ENCODE peak calls at places on chromosome 5, in five cellular contexts. H is HCT116, X is SK-N-SH, A is HepG2, G is K562. Z is an unnamed sample.

GRCh38 chr5:148776780-148777179 is 49.6 kb upstream of the ADRB2 start:
- DNase-seq in A (no peak), H (peak), G (no peak), X (no peak), Z (no peak)

GRCh38 chr5:50727149-50727496 is 60.7 kb downstream of the PARP8 start:
- DNase-seq in H (no peak), G (no peak), X (no peak), A (no peak), Z (no peak)

GRCh38 chr5:97133106-97133505 is 9.3 kb downstream of the LIX1 start:
- DNase-seq in H (no peak), A (no peak), X (no peak), G (no peak), Z (no peak)

GRCh38 chr5:133921899-133922468 is 46.4 kb downstream of the C5orf15 start:
- DNase-seq in H (no peak), G (no peak), X (peak), A (no peak), Z (no peak)

GRCh38 chr5:173913686-173914321 is 25.7 kb downstream of the CPEB4 start:
- DNase-seq in G (no peak), X (peak), A (no peak), H (no peak), Z (no peak)

GRCh38 chr5:131810510-131811249 is 13.9 kb upstream of the FNIP1 start:
- DNase-seq in H (peak), G (peak), A (peak), X (peak), Z (no peak)

GRCh38 chr5:1246711-1247431 is 21.7 kb downstream of the SLC6A18 start:
- DNase-seq in A (peak), G (peak), H (no peak), X (peak), Z (peak)

GRCh38 chr5:128084228-128085167 is 932 bp downstream of the SLC12A2 start:
- DNase-seq in A (no peak), H (no peak), X (peak), G (peak), Z (no peak)

GRCh38 chr5:343461-344401 is 22.2 kb downstream of the AHRR start:
- DNase-seq in A (peak), X (peak), H (peak), G (no peak), Z (no peak)

GRCh38 chr5:170431571-170431970 is 42.4 kb upstream of the KCNMB1 start:
- DNase-seq in A (no peak), H (no peak), G (no peak), X (no peak), Z (no peak)

GRCh38 chr5:176650354-176650884 is 3.1 kb downstream of the TSPAN17 start:
- DNase-seq in X (no peak), H (no peak), G (peak), A (no peak), Z (no peak)

GRCh38 chr5:132183723-132184122 is 43.9 kb downstream of the P4HA2 start:
- DNase-seq in G (no peak), A (no peak), X (no peak), H (no peak), Z (no peak)

GRCh38 chr5:95822408-95823240 is at the start of gene GLRX:
- DNase-seq in G (peak), A (peak), X (peak), H (peak), Z (peak)

GRCh38 chr5:57298985-57299491 is 125.2 kb downstream of the GPBP1 start:
- DNase-seq in X (peak), A (peak), H (peak), G (peak), Z (peak)

GRCh38 chr5:158819840-158820620 is 279.7 kb downstream of the EBF1 start:
- DNase-seq in A (no peak), G (no peak), H (no peak), X (no peak), Z (no peak)

GRCh38 chr5:103514381-103514780 is 48.2 kb downstream of the NUDT12 start:
- DNase-seq in H (no peak), A (no peak), X (no peak), G (no peak), Z (no peak)

GRCh38 chr5:145787507-145787906 is 47.6 kb downstream of the PRELID2 start:
- DNase-seq in X (no peak), H (no peak), G (no peak), A (no peak), Z (no peak)

GRCh38 chr5:122352331-122352730 is 40.3 kb downstream of the SNCAIP start:
- DNase-seq in G (no peak), A (no peak), X (no peak), H (no peak), Z (no peak)

GRCh38 chr5:172145870-172146747 is 41.9 kb downstream of the STK10 start:
- DNase-seq in G (no peak), H (no peak), A (no peak), X (no peak), Z (no peak)

GRCh38 chr5:177595026-177595585 is 3.1 kb downstream of the TMED9 start:
- DNase-seq in X (no peak), A (no peak), H (no peak), G (no peak), Z (no peak)

GRCh38 chr5:140481758-140482157 is 65.7 kb upstream of the EIF4EBP3 start:
- DNase-seq in X (no peak), G (no peak), A (no peak), H (no peak), Z (no peak)

GRCh38 chr5:59661939-59662615 is 231.4 kb downstream of the PDE4D start:
- DNase-seq in X (peak), G (no peak), A (peak), H (no peak), Z (no peak)

GRCh38 chr5:2919310-2920018 is 168.0 kb upstream of the IRX2 start:
- DNase-seq in G (no peak), H (no peak), A (no peak), X (no peak), Z (no peak)

GRCh38 chr5:136129445-136129844 is 3.2 kb upstream of the SMAD5 start:
- DNase-seq in H (no peak), G (no peak), X (no peak), A (no peak), Z (no peak)

GRCh38 chr5:5422819-5423515 is 490 bp downstream of the ICE1 start:
- DNase-seq in H (no peak), A (no peak), G (peak), X (no peak), Z (no peak)

GRCh38 chr5:176690911-176691310 is 43.6 kb downstream of the TSPAN17 start:
- DNase-seq in A (no peak), X (no peak), G (no peak), H (no peak), Z (no peak)

GRCh38 chr5:134051305-134051704 is 46.5 kb upstream of the VDAC1 start:
- DNase-seq in H (no peak), X (no peak), G (no peak), A (no peak), Z (no peak)

GRCh38 chr5:164392531-164392930 is 887.1 kb downstream of the MAT2B start:
- DNase-seq in A (no peak), G (no peak), X (no peak), H (no peak), Z (no peak)

GRCh38 chr5:57445006-57445714 is 37.5 kb downstream of the ACTBL2 start:
- DNase-seq in X (no peak), G (no peak), H (no peak), A (no peak), Z (no peak)

GRCh38 chr5:82387041-82387818 is 109.1 kb upstream of the RPS23 start:
- DNase-seq in A (peak), H (peak), G (no peak), X (peak), Z (no peak)

GRCh38 chr5:139961435-139962157 is 81.5 kb downstream of the NRG2 start:
- DNase-seq in A (no peak), X (no peak), H (no peak), G (no peak), Z (no peak)

GRCh38 chr5:86979801-86980510 is 287.7 kb upstream of the RASA1 start:
- DNase-seq in X (no peak), A (peak), H (peak), G (no peak), Z (no peak)

GRCh38 chr5:112878760-112879159 is 17.7 kb downstream of the SRP19 start:
- DNase-seq in X (no peak), A (no peak), H (peak), G (peak), Z (no peak)

GRCh38 chr5:178209334-178210072 is 5.2 kb downstream of the HNRNPAB start:
- DNase-seq in X (no peak), H (no peak), A (no peak), G (no peak), Z (no peak)

GRCh38 chr5:54517174-54517511 is 416 bp upstream of the SNX18 start:
- DNase-seq in G (no peak), X (no peak), H (no peak), A (no peak), Z (no peak)

GRCh38 chr5:35881758-35882157 is 25.1 kb downstream of the IL7R start:
- DNase-seq in G (no peak), H (no peak), X (no peak), A (no peak), Z (no peak)

GRCh38 chr5:147996379-147996778 is 67.4 kb upstream of the SPINK5 start:
- DNase-seq in X (no peak), G (no peak), H (no peak), A (no peak), Z (no peak)

DNA sequence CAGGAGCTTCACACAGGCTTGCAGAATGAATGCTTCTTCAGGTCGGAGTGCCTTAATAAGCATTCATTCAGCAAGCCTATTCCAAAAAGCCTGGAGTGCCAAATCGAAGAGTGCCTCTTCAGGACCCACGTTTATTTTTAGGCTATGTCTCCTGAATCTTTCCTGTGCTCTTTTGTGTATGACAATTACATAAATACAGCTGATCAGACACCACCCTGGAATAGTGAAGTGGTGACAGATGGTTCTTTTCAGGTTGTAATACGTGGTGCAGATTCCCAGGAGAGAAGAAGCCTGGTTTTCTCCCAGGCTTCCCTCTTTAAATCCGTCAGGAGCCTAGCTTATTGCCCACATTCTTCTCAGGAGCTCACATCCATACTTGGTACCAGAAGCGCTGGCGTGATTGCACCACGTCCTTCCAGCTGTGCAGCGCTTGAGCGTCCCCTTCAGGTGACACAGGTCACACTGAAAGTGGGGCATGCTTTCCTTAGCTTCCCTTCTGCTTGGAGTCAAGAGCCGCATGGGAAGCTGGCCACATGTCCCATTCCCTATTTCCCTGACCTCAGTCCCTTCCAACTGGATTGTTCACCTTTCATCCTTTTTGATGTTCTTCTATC is 123.1 kb downstream of the ADCY2 start:
- DNase-seq in G (peak), X (no peak), H (no peak), A (no peak), Z (no peak)
- TF ChIP-seq YY1 in G (no peak), X (no peak), H (no peak), A (no peak), Z (no peak)

GRCh38 chr5:43422143-43422542 is 10.0 kb upstream of the CCL28 start:
- DNase-seq in H (no peak), G (no peak), A (peak), X (no peak), Z (no peak)
- TF ChIP-seq YY1 in H (no peak), G (no peak), A (no peak), X (no peak), Z (no peak)

GRCh38 chr5:61283480-61283879 is 48.6 kb upstream of the ZSWIM6 start:
- DNase-seq in X (no peak), H (no peak), A (no peak), G (no peak), Z (no peak)

GRCh38 chr5:61280205-61280604 is 51.9 kb upstream of the ZSWIM6 start:
- DNase-seq in X (no peak), A (no peak), G (no peak), H (peak), Z (no peak)

GRCh38 chr5:61281686-61282085 is 50.4 kb upstream of the ZSWIM6 start:
- DNase-seq in H (no peak), G (no peak), A (no peak), X (no peak), Z (no peak)

GRCh38 chr5:61279725-61280124 is 52.3 kb upstream of the ZSWIM6 start:
- DNase-seq in X (no peak), A (no peak), H (no peak), G (no peak), Z (no peak)

GRCh38 chr5:61280766-61281427 is 51.2 kb upstream of the ZSWIM6 start:
- DNase-seq in X (no peak), G (no peak), A (no peak), H (no peak), Z (no peak)
- TF ChIP-seq YY1 in X (no peak), G (no peak), A (no peak), H (no peak), Z (no peak)

GRCh38 chr5:74355456-74355855 is 285.1 kb downstream of the ENC1 start:
- DNase-seq in X (no peak), A (no peak), H (no peak), G (no peak), Z (no peak)
- TF ChIP-seq YY1 in X (no peak), A (no peak), H (no peak), G (no peak), Z (no peak)

GRCh38 chr5:137155621-137156020 is 343.5 kb downstream of the SPOCK1 start:
- DNase-seq in H (no peak), A (no peak), G (no peak), X (no peak), Z (no peak)
- TF ChIP-seq YY1 in H (no peak), A (no peak), G (no peak), X (no peak), Z (no peak)

Z was measured in NT2/D1.